ENCODE peak calls at places on chromosomes 7 and 10, in ten cellular contexts. C is heart right ventricle, Z is MCF 10A, G is Panc1, N is GM23338, X is AG04450, P is AG10803, T is IMR-90, A is left ventricle myocardium inferior, D is psoas muscle. R is an unnamed sample.

GRCh38 chr10:132443605-132443997 is 46.6 kb downstream of the PWWP2B start:
- DNase-seq in C (no peak), Z (peak), G (no peak), N (no peak), X (no peak), P (peak), T (peak), A (no peak), D (no peak), R (no peak)

GRCh38 chr10:43138757-43139241 is 554 bp downstream of the CSGALNACT2 start:
- DNase-seq in C (no peak), Z (peak), G (no peak), N (peak), X (no peak), P (peak), T (peak), A (no peak), D (no peak), R (peak)

GRCh38 chr10:96339956-96340904 is 18.6 kb downstream of the OPALIN start:
- DNase-seq in C (peak), Z (peak), G (peak), N (peak), X (peak), P (peak), T (peak), A (peak), D (peak), R (peak)

GRCh38 chr10:70255329-70256299 is 22.4 kb upstream of the PPA1 start:
- DNase-seq in C (no peak), Z (peak), G (no peak), N (peak), X (no peak), P (peak), T (no peak), A (no peak), D (no peak), R (no peak)

GRCh38 chr10:118993214-118993613 is 36.3 kb upstream of the NANOS1 start:
- DNase-seq in C (no peak), Z (no peak), G (no peak), N (no peak), X (no peak), P (no peak), T (no peak), A (no peak), D (no peak), R (no peak)

GRCh38 chr7:2537981-2538851 is 17.1 kb downstream of the BRAT1 start:
- DNase-seq in C (no peak), Z (no peak), G (no peak), N (peak), X (no peak), P (no peak), T (no peak), A (no peak), D (peak), R (peak)

GRCh38 chr10:21517983-21518628 is 7.4 kb downstream of the SKIDA1 start:
- DNase-seq in C (no peak), Z (no peak), G (no peak), N (peak), X (no peak), P (no peak), T (peak), A (no peak), D (no peak), R (no peak)

GRCh38 chr7:44277851-44278250 is 47.5 kb downstream of the CAMK2B start:
- DNase-seq in C (peak), Z (peak), G (no peak), N (no peak), X (no peak), P (peak), T (peak), A (peak), D (peak), R (peak)

GRCh38 chr7:139866047-139866837 is 37.2 kb downstream of the TBXAS1 start:
- DNase-seq in C (no peak), Z (no peak), G (no peak), N (no peak), X (no peak), P (no peak), T (no peak), A (no peak), D (no peak), R (no peak)

GRCh38 chr10:29131952-29132820 is 156.7 kb upstream of the LYZL1 start:
- DNase-seq in C (no peak), Z (peak), G (no peak), N (no peak), X (no peak), P (peak), T (peak), A (peak), D (no peak), R (no peak)

GRCh38 chr7:79290841-79291497 is 162.5 kb downstream of the MAGI2 start:
- DNase-seq in C (no peak), Z (peak), G (peak), N (no peak), X (no peak), P (no peak), T (peak), A (no peak), D (no peak), R (no peak)

GRCh38 chr10:93346712-93347111 is 135.4 kb downstream of the MYOF start:
- DNase-seq in C (no peak), Z (no peak), G (no peak), N (peak), X (no peak), P (peak), T (peak), A (no peak), D (no peak), R (no peak)

GRCh38 chr7:141585592-141586510 is 34.6 kb downstream of the AGK start:
- DNase-seq in C (no peak), Z (peak), G (peak), N (no peak), X (peak), P (peak), T (peak), A (no peak), D (no peak), R (no peak)

GRCh38 chr10:11910102-11910501 is 86.9 kb downstream of the PROSER2 start:
- DNase-seq in C (no peak), Z (no peak), G (no peak), N (no peak), X (no peak), P (no peak), T (no peak), A (no peak), D (no peak), R (no peak)

GRCh38 chr10:79066460-79067240 is 2.1 kb upstream of the ZMIZ1 start:
- DNase-seq in C (no peak), Z (peak), G (no peak), N (peak), X (no peak), P (peak), T (peak), A (no peak), D (peak), R (no peak)

GRCh38 chr7:100247152-100247757 is 27.5 kb downstream of the PVRIG start:
- DNase-seq in C (no peak), Z (peak), G (peak), N (peak), X (peak), P (peak), T (peak), A (no peak), D (peak), R (peak)
- TF ChIP-seq CTCF in C (no peak), Z (peak), G (no peak), N (no peak), X (no peak), P (no peak), T (no peak), A (no peak), D (peak), R (no peak)

DNA sequence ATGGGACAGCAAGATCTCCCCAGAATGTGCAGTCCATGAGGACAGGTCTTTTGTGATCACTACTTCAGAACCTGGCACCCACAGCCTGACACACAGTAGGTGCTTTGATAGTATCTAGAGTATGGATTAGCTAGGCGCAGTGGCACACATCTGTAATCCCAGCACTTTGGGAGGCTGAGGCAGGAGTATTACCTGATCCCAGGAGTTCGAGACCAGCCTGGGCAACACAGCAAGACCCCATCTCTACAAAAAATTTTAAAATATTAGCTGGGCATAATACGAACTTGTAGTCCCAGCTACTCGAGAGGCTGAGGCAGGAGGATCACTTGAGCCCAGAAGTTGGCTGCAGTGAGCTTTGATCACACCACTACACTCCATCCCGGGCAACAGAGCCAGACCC is 22.3 kb upstream of the ARPC1B start:
- DNase-seq in C (no peak), Z (no peak), G (no peak), N (no peak), X (no peak), P (no peak), T (no peak), A (no peak), D (no peak), R (no peak)
- TF ChIP-seq CTCF in C (no peak), Z (no peak), G (no peak), N (no peak), X (no peak), P (no peak), T (no peak), A (no peak), D (no peak), R (no peak)

GRCh38 chr10:14560794-14561765 is 213.6 kb downstream of the FAM107B start:
- DNase-seq in C (no peak), Z (no peak), G (no peak), N (no peak), X (no peak), P (no peak), T (no peak), A (no peak), D (no peak), R (no peak)

GRCh38 chr10:14558025-14558424 is 216.7 kb downstream of the FAM107B start:
- DNase-seq in C (no peak), Z (no peak), G (no peak), N (no peak), X (no peak), P (no peak), T (no peak), A (no peak), D (no peak), R (no peak)

GRCh38 chr10:14562615-14563214 is 212.0 kb downstream of the FAM107B start:
- DNase-seq in C (no peak), Z (no peak), G (no peak), N (no peak), X (no peak), P (peak), T (no peak), A (no peak), D (no peak), R (no peak)

GRCh38 chr10:14562197-14562596 is 212.5 kb downstream of the FAM107B start:
- DNase-seq in C (no peak), Z (no peak), G (no peak), N (no peak), X (no peak), P (no peak), T (no peak), A (no peak), D (no peak), R (no peak)

DNA sequence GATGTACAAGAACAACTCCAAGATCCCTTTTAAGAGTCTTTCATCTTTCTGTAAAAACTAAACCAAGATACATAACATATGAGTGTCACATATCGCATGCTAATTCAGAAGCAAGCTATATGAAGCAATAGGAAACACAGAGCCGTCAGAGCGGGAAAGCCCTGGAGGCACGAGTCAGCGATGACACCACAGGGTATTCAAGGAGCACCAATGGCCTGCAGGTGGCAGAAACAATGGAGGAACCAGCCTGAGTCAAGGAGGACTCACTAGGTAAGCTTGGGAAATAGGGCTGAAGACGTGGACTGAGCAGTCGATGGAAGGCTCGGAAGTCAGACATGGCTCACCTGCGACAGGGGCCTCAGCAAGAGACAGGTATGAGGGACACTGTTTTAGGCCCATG is 214.4 kb downstream of the FAM107B start:
- DNase-seq in C (no peak), Z (peak), G (no peak), N (peak), X (no peak), P (no peak), T (peak), A (no peak), D (no peak), R (peak)
- TF ChIP-seq CTCF in C (no peak), Z (no peak), G (no peak), N (peak), X (no peak), P (no peak), T (no peak), A (no peak), D (no peak), R (no peak)

GRCh38 chr7:134686782-134687181 is 40.1 kb downstream of the BPGM start:
- DNase-seq in C (no peak), Z (no peak), G (no peak), N (peak), X (no peak), P (peak), T (peak), A (no peak), D (no peak), R (no peak)
- TF ChIP-seq CTCF in C (peak), Z (peak), G (peak), N (no peak), X (peak), P (peak), T (peak), A (peak), D (peak), R (no peak)

GRCh38 chr10:117216611-117217195 is 19.4 kb downstream of the KCNK18 start:
- DNase-seq in C (peak), Z (peak), G (peak), N (peak), X (peak), P (peak), T (peak), A (peak), D (peak), R (peak)
- TF ChIP-seq CTCF in C (peak), Z (peak), G (peak), N (peak), X (peak), P (peak), T (peak), A (peak), D (peak), R (peak)

DNA sequence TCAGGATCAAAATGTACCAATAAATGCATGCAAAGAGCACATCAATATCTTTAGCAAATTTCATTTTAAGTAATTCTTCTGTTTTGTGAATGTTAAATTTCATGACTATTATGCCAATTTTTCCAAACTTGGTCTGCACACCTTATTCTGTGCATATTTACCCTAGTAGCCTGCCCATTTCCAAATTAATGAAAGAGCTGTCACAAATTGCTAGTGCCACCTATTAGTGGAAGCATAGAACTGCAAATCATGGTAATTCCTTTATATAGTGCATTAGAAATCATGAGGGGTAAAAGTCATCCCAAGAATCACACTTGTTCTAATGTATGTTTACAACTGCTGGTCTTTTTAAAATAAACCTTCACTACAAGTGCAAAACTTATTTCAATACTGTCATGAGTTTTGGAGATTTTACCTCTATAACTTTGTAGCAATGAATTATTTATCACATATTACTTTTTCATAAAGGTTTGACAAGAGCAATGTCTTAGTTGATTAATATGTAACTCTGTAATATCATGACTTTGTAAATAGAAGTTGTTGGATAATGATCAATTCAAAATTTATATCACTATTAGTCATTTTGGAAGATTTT is 5.7 kb downstream of the SEMA3A start:
- DNase-seq in C (no peak), Z (peak), G (no peak), N (no peak), X (no peak), P (no peak), T (peak), A (no peak), D (no peak), R (no peak)
- TF ChIP-seq CTCF in C (peak), Z (peak), G (peak), N (peak), X (peak), P (peak), T (peak), A (peak), D (no peak), R (peak)

GRCh38 chr7:137986252-137987010 is 15.5 kb downstream of the CREB3L2 start:
- DNase-seq in C (peak), Z (no peak), G (no peak), N (no peak), X (no peak), P (peak), T (peak), A (no peak), D (no peak), R (no peak)
- TF ChIP-seq CTCF in C (no peak), Z (no peak), G (no peak), N (no peak), X (no peak), P (no peak), T (no peak), A (no peak), D (no peak), R (no peak)

GRCh38 chr10:121696854-121697253 is 98.6 kb upstream of the FGFR2 start:
- DNase-seq in C (no peak), Z (peak), G (no peak), N (peak), X (no peak), P (no peak), T (no peak), A (no peak), D (no peak), R (peak)
- TF ChIP-seq CTCF in C (peak), Z (peak), G (peak), N (peak), X (peak), P (peak), T (no peak), A (peak), D (no peak), R (peak)

DNA sequence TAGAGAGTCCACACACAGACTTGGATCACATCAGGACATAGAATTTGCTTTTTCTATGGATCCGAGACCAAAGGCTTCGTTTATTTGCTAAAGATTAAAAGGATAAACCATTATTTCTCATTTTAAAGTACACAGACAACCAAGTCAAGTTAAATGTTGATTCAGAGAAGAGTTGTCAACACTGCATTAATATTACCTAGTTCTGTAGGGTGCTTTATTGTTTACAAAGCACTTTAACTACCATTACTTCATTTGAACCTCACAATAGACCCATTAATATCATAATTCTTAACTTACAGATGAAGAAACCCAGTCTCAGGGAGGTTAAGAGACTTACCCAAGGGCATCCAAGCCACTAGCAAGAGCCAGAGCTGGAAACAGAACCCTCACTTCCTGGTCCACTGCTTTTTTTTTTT is 43.2 kb upstream of the GSAP start:
- DNase-seq in C (no peak), Z (no peak), G (no peak), N (no peak), X (no peak), P (no peak), T (no peak), A (no peak), D (no peak), R (no peak)
- TF ChIP-seq CTCF in C (no peak), Z (no peak), G (no peak), N (no peak), X (no peak), P (no peak), T (no peak), A (no peak), D (no peak), R (no peak)

GRCh38 chr10:71474702-71475242 is 78.1 kb downstream of the CDH23 start:
- DNase-seq in C (no peak), Z (no peak), G (no peak), N (no peak), X (no peak), P (no peak), T (no peak), A (no peak), D (no peak), R (no peak)

GRCh38 chr10:71475243-71475871 is 78.6 kb downstream of the CDH23 start:
- DNase-seq in C (no peak), Z (no peak), G (no peak), N (peak), X (no peak), P (no peak), T (no peak), A (peak), D (no peak), R (no peak)

GRCh38 chr10:71472912-71473311 is 76.2 kb downstream of the CDH23 start:
- DNase-seq in C (no peak), Z (no peak), G (no peak), N (no peak), X (no peak), P (no peak), T (no peak), A (no peak), D (no peak), R (no peak)

GRCh38 chr10:71472466-71472865 is 75.7 kb downstream of the CDH23 start:
- DNase-seq in C (no peak), Z (no peak), G (no peak), N (no peak), X (no peak), P (no peak), T (no peak), A (no peak), D (no peak), R (no peak)

GRCh38 chr10:71473671-71474599 is 77.2 kb downstream of the CDH23 start:
- DNase-seq in C (no peak), Z (no peak), G (no peak), N (peak), X (no peak), P (no peak), T (no peak), A (peak), D (peak), R (no peak)
- TF ChIP-seq CTCF in C (no peak), Z (no peak), G (no peak), N (peak), X (no peak), P (no peak), T (no peak), A (no peak), D (no peak), R (no peak)